ENCODE peak calls at places on chromosomes 11 and 22, in eight cellular contexts. U is colonic mucosa, O is HCT116, H is left ventricle myocardium inferior, Q is lower lobe of right lung, N is PC-9, W is esophagus muscularis mucosa, J is Peyer's patch. S is an unnamed sample. For H3K4me1, the result is how much of the 10 kb centered on the place peaks cover.

GRCh38 chr11:113373306-113373705 is 14.3 kb upstream of the ANKK1 start:
- DNase-seq in U (no peak), H (no peak), N (no peak), Q (no peak), W (no peak), J (no peak), O (no peak), S (no peak)

GRCh38 chr11:2276280-2276998 is 6.1 kb upstream of the ASCL2 start:
- DNase-seq in J (no peak), U (no peak), N (no peak), W (peak), O (no peak), Q (no peak), H (no peak), S (no peak)

GRCh38 chr11:958101-958500 is 32.4 kb downstream of the AP2A2 start:
- DNase-seq in Q (peak), N (no peak), H (no peak), J (no peak), O (no peak), W (no peak), U (no peak), S (no peak)

GRCh38 chr11:45089251-45089650 is 57.2 kb upstream of the PRDM11 start:
- DNase-seq in O (no peak), N (peak), J (no peak), Q (no peak), U (peak), W (peak), H (peak), S (no peak)

GRCh38 chr22:49951001-49951677 is 9.4 kb upstream of the PIM3 start:
- DNase-seq in U (peak), W (no peak), H (no peak), O (no peak), J (peak), N (peak), Q (peak), S (no peak)

GRCh38 chr22:38832005-38832978 is 11.5 kb downstream of the NPTXR start:
- DNase-seq in J (peak), U (no peak), Q (peak), O (no peak), N (no peak), W (no peak), H (no peak), S (no peak)

GRCh38 chr11:41954034-41954433 is 494.6 kb upstream of the LRRC4C start:
- DNase-seq in W (no peak), H (no peak), O (no peak), N (no peak), Q (no peak), J (no peak), U (no peak), S (no peak)

GRCh38 chr11:115383431-115383830 is 120.8 kb downstream of the CADM1 start:
- DNase-seq in J (no peak), W (no peak), U (no peak), O (no peak), Q (no peak), H (no peak), N (no peak), S (no peak)

GRCh38 chr22:33884829-33885228 is 35.4 kb downstream of the LARGE1 start:
- DNase-seq in N (no peak), H (no peak), J (no peak), Q (no peak), W (no peak), O (no peak), U (no peak), S (no peak)

GRCh38 chr11:86595401-86595800 is 77.0 kb downstream of the ME3 start:
- DNase-seq in U (no peak), H (no peak), O (no peak), W (no peak), N (peak), J (no peak), Q (no peak), S (no peak)

GRCh38 chr22:43136255-43136654 is 6.9 kb downstream of the MCAT start:
- DNase-seq in Q (no peak), N (peak), J (peak), O (no peak), W (no peak), U (no peak), H (peak), S (no peak)

GRCh38 chr11:2304156-2305139 is 2.6 kb downstream of the TSPAN32 start:
- DNase-seq in Q (peak), J (peak), U (peak), N (no peak), H (no peak), O (no peak), W (no peak), S (no peak)

GRCh38 chr22:46576556-46577351 is 39.3 kb upstream of the CELSR1 start:
- DNase-seq in H (peak), W (no peak), U (no peak), O (no peak), N (no peak), J (peak), Q (peak), S (no peak)

GRCh38 chr11:116901211-116901610 is 63.8 kb upstream of the APOA1 start:
- DNase-seq in W (no peak), U (no peak), O (no peak), N (no peak), Q (no peak), J (no peak), H (peak), S (no peak)

GRCh38 chr11:84714316-84714780 is 912.8 kb downstream of the DLG2 start:
- DNase-seq in U (peak), J (no peak), N (peak), H (peak), O (peak), Q (peak), W (no peak), S (peak)

GRCh38 chr11:113725411-113725810 is 19.3 kb upstream of the TMPRSS5 start:
- DNase-seq in Q (no peak), J (no peak), H (no peak), U (no peak), N (no peak), W (no peak), O (no peak), S (no peak)

GRCh38 chr11:47480762-47481161 is 31.8 kb upstream of the RAPSN start:
- DNase-seq in Q (no peak), O (no peak), J (no peak), N (no peak), U (no peak), W (no peak), H (no peak), S (no peak)

GRCh38 chr11:116454020-116454645 is 318.7 kb downstream of the BUD13 start:
- DNase-seq in O (no peak), J (peak), H (no peak), Q (no peak), W (no peak), U (peak), N (no peak), S (peak)

GRCh38 chr11:65383778-65384177 is 1.3 kb upstream of the SLC25A45 start:
- DNase-seq in U (no peak), H (no peak), Q (no peak), W (no peak), N (no peak), J (no peak), O (no peak), S (no peak)
- H3K4me1 ChIP-seq in U (under half), H (half or more), Q (half or more), W (half or more), N (half or more), J (under half), O (half or more), S (half or more)

GRCh38 chr11:133134561-133135173 is 397.6 kb downstream of the OPCML start:
- DNase-seq in O (no peak), H (peak), U (peak), Q (peak), N (peak), J (peak), W (no peak), S (peak)
- TF ChIP-seq CTCF in O (peak), H (peak), U (peak), Q (peak), N (peak), J (peak), W (peak), S (peak)

DNA sequence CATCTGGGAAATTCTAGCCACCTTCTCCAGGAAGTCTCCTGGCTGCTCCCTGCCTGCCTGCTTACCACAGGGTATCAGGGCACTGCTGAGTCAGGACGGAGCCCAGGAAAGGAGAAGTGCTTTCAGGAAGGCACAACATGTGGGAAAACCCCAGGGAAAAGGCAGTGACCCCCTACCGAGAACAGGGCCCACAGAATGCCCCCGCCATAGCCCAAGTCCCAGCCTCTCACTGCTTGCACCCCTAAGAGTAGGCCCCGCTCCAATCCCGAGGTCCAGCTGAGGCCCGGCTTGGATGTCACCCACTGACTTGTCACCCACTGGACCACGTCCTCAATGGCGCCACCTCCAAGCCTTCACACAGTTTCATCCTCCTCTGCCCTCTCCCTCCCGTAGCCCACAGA is 34.1 kb downstream of the ARAP1 start:
- DNase-seq in U (no peak), J (no peak), Q (peak), O (no peak), W (no peak), H (no peak), N (no peak), S (no peak)
- H3K4me1 ChIP-seq in U (under half), J (under half), Q (half or more), O (under half), W (half or more), H (half or more), N (under half), S (under half)

GRCh38 chr11:61515686-61516085 is 7.1 kb downstream of the LRRC10B start:
- DNase-seq in H (no peak), J (no peak), Q (no peak), N (no peak), U (no peak), O (no peak), W (no peak), S (no peak)

GRCh38 chr11:61518032-61518795 is 9.7 kb downstream of the LRRC10B start:
- DNase-seq in J (no peak), W (no peak), H (no peak), U (no peak), N (no peak), Q (no peak), O (no peak), S (no peak)

GRCh38 chr11:61514050-61514917 is 5.7 kb downstream of the LRRC10B start:
- DNase-seq in J (no peak), U (no peak), O (no peak), N (no peak), W (no peak), Q (no peak), H (no peak), S (no peak)

GRCh38 chr11:61516191-61516590 is 7.6 kb downstream of the LRRC10B start:
- DNase-seq in W (no peak), H (no peak), J (no peak), Q (no peak), O (no peak), N (no peak), U (no peak), S (no peak)

DNA sequence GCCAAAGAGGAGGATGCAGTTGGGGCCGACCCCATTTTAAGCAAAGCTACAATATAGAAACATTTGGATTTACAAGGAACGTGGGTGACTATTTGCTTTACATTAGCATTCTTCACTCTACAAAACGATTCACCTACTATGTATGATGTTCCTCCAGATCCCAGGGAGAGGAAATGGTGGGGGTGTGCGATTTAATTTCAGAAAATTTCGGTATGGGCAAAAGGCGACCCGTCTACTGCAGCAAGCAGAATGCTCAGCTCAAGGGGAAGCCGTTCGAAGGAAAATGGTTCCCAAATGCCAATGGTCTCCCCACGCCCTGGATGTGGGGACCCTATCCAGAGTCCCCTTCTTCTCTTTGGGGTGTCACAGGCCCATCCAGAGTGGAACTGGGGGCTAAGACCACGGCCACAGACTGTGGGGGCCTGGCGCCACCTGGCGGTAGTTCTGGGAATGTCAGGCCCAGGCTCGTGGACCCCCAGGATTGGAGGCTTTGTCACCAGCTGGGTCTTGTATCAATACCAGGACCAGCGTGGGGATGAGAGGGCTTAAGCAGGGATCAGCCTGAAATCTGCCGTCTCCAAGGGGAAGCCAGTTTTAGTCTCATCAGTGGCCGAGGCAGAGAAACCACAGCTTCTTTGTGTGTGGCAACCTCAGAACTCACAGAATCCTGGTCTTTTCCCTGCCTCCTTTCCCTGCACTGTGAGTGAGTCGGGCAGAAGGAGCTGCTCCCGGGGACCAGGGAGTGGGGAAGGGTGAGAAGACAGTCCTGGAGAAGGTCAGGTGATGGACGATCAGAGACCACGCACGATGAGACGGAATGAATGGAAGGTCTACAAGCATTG is 8.3 kb downstream of the LRRC10B start:
- DNase-seq in U (peak), O (no peak), N (no peak), Q (no peak), J (peak), H (no peak), W (no peak), S (peak)
- TF ChIP-seq CTCF in U (peak), O (peak), N (peak), Q (peak), J (peak), H (peak), W (peak), S (peak)

GRCh38 chr11:64129403-64129802 is 36.5 kb downstream of the MACROD1 start:
- DNase-seq in O (no peak), N (no peak), H (no peak), U (no peak), J (no peak), Q (no peak), W (no peak), S (no peak)
- H3K4me1 ChIP-seq in O (under half), N (under half), H (under half), U (under half), J (under half), Q (under half), W (under half), S (under half)

GRCh38 chr11:92423635-92424034 is 199.0 kb downstream of the FAT3 start:
- DNase-seq in H (no peak), J (no peak), N (no peak), Q (no peak), W (no peak), U (no peak), O (no peak), S (no peak)

GRCh38 chr11:92425127-92425526 is 200.5 kb downstream of the FAT3 start:
- DNase-seq in N (no peak), Q (no peak), J (no peak), U (no peak), H (no peak), W (no peak), O (no peak), S (no peak)

GRCh38 chr11:92424281-92424680 is 199.7 kb downstream of the FAT3 start:
- DNase-seq in O (no peak), U (no peak), Q (no peak), J (no peak), W (no peak), H (no peak), N (no peak), S (no peak)

GRCh38 chr11:92417326-92417725 is 192.7 kb downstream of the FAT3 start:
- DNase-seq in H (no peak), Q (no peak), N (peak), J (no peak), O (no peak), U (no peak), W (no peak), S (no peak)

DNA sequence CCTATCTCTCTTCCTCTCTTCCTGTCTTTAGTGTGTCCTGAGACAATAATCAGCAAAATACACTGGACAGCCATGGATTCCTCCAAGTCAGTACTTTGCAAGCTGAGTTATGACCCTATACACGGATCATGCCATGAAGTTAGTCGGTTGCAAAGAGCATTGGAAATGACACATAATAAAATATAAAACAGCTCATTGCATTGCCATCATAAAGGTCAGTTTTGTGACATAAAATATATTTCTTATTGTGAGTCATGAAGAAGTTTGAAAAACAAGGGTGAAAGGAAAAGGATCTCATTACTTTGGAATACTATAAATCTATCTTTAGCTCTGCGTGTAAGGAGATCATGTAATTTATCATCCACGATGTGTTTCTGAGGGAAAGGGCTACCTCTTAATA is 198.5 kb downstream of the FAT3 start:
- DNase-seq in J (no peak), Q (no peak), H (no peak), W (no peak), N (no peak), O (no peak), U (no peak), S (no peak)
- TF ChIP-seq CTCF in J (no peak), Q (no peak), H (no peak), W (no peak), N (no peak), O (no peak), U (no peak), S (no peak)

GRCh38 chr11:62427630-62428233 is 8.9 kb downstream of the SCGB1A1 start:
- DNase-seq in N (peak), O (no peak), H (no peak), Q (no peak), W (no peak), J (no peak), U (no peak), S (no peak)
- H3K4me1 ChIP-seq in N (under half), O (under half), H (under half), Q (under half), W (half or more), J (under half), U (under half), S (half or more)

DNA sequence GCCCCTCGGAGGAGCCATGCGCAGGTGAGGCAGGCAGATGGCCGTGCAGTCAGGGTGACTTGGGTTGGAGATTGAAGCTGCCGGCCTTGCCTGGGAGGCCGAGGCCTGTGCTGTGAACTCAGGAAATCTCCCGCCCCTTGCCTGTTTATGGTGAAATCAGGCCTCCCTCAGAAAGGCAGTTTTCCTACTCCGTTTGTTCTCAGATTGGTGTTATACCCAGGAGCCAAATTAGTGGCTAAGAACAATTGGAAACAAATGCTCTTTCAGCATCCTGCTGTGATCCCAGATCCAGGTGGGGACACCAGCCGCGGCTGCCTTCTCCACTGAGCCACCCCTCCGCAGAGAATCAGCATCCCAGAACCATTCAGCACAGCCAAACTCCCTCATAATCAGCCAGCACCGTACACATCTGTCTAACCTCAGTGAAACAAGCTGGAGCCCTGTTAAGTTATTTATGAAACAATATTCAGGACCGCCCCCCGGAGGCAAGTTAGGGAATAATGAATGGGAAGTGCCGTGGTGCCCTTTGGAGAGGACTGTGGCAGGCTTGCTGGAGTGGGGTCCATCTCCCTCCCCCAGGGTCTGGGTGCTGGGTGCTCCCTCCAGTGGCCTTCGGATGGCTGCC is 60.0 kb downstream of the PKNOX2 start:
- DNase-seq in O (peak), Q (no peak), U (peak), W (no peak), H (no peak), J (no peak), N (no peak), S (no peak)
- TF ChIP-seq CTCF in O (peak), Q (no peak), U (no peak), W (no peak), H (peak), J (peak), N (no peak), S (no peak)

GRCh38 chr11:72778535-72779494 is 15.0 kb downstream of the STARD10 start:
- DNase-seq in U (peak), Q (no peak), H (no peak), W (no peak), O (no peak), N (no peak), J (no peak), S (no peak)

GRCh38 chr11:72776844-72777754 is 16.7 kb downstream of the STARD10 start:
- DNase-seq in W (no peak), H (peak), U (peak), Q (peak), N (peak), O (no peak), J (no peak), S (no peak)

GRCh38 chr11:72776117-72776843 is 17.6 kb downstream of the STARD10 start:
- DNase-seq in N (no peak), H (no peak), Q (no peak), U (no peak), W (no peak), O (no peak), J (no peak), S (no peak)

GRCh38 chr11:72779495-72780128 is 14.2 kb downstream of the STARD10 start:
- DNase-seq in U (peak), N (no peak), O (no peak), W (no peak), J (no peak), Q (no peak), H (no peak), S (no peak)

GRCh38 chr11:72777755-72778278 is 16.0 kb downstream of the STARD10 start:
- DNase-seq in H (no peak), J (no peak), N (no peak), W (no peak), U (peak), Q (no peak), O (no peak), S (no peak)
- H3K4me1 ChIP-seq in H (half or more), J (under half), N (half or more), W (half or more), U (under half), Q (half or more), O (under half), S (under half)